ENCODE peak calls at places on chromosomes 6 and 20, in five cellular contexts. One of them, this sample, is unnamed.

GRCh38 chr20:32634041-32634805 is 39.5 kb downstream of the C20orf203 start:
- DNase-seq in A549: no peak
- DNase-seq in GM23338: peak
- DNase-seq in neural progenitor cell: no peak
- DNase-seq in left lung: no peak
- DNase-seq in this sample: no peak

GRCh38 chr20:35467339-35468224 is 12.2 kb downstream of the CEP250 start:
- DNase-seq in A549: peak
- DNase-seq in left lung: no peak
- DNase-seq in neural progenitor cell: peak
- DNase-seq in GM23338: no peak
- DNase-seq in this sample: peak

GRCh38 chr6:136425793-136426192 is 124.4 kb downstream of the MAP7 start:
- DNase-seq in A549: no peak
- DNase-seq in GM23338: no peak
- DNase-seq in left lung: no peak
- DNase-seq in neural progenitor cell: no peak
- DNase-seq in this sample: no peak

GRCh38 chr6:134956676-134957075 is 6.8 kb upstream of the ALDH8A1 start:
- DNase-seq in left lung: no peak
- DNase-seq in A549: no peak
- DNase-seq in GM23338: no peak
- DNase-seq in neural progenitor cell: no peak
- DNase-seq in this sample: no peak

GRCh38 chr6:123661105-123661891 is 24.5 kb upstream of the TRDN start:
- DNase-seq in A549: no peak
- DNase-seq in left lung: no peak
- DNase-seq in neural progenitor cell: no peak
- DNase-seq in GM23338: no peak
- DNase-seq in this sample: no peak

GRCh38 chr6:37432916-37433656 is at the start of gene CMTR1:
- DNase-seq in neural progenitor cell: peak
- DNase-seq in GM23338: peak
- DNase-seq in A549: peak
- DNase-seq in left lung: peak
- DNase-seq in this sample: peak

GRCh38 chr6:75830959-75831885 is 82.2 kb downstream of the MYO6 start:
- DNase-seq in GM23338: no peak
- DNase-seq in left lung: no peak
- DNase-seq in neural progenitor cell: no peak
- DNase-seq in A549: no peak
- DNase-seq in this sample: no peak

GRCh38 chr6:166351715-166352285 is 9.5 kb upstream of the SFT2D1 start:
- DNase-seq in A549: no peak
- DNase-seq in left lung: no peak
- DNase-seq in GM23338: peak
- DNase-seq in neural progenitor cell: peak
- DNase-seq in this sample: no peak

GRCh38 chr6:128351255-128351514 is 169.2 kb downstream of the PTPRK start:
- DNase-seq in A549: no peak
- DNase-seq in neural progenitor cell: no peak
- DNase-seq in GM23338: no peak
- DNase-seq in left lung: no peak
- DNase-seq in this sample: no peak

GRCh38 chr6:4370066-4370465 is 234.7 kb upstream of the ECI2 start:
- DNase-seq in GM23338: no peak
- DNase-seq in neural progenitor cell: no peak
- DNase-seq in left lung: no peak
- DNase-seq in A549: peak
- DNase-seq in this sample: peak

GRCh38 chr20:58585753-58586540 is 65.1 kb upstream of the STX16 start:
- DNase-seq in neural progenitor cell: no peak
- DNase-seq in GM23338: no peak
- DNase-seq in A549: no peak
- DNase-seq in left lung: no peak
- DNase-seq in this sample: peak

GRCh38 chr20:6492396-6493055 is 275.0 kb upstream of the BMP2 start:
- DNase-seq in A549: no peak
- DNase-seq in GM23338: peak
- DNase-seq in left lung: no peak
- DNase-seq in neural progenitor cell: no peak
- DNase-seq in this sample: peak

GRCh38 chr6:149014631-149015171 is 267.9 kb downstream of the UST start:
- DNase-seq in neural progenitor cell: no peak
- DNase-seq in A549: no peak
- DNase-seq in left lung: no peak
- DNase-seq in GM23338: peak
- DNase-seq in this sample: peak

GRCh38 chr6:28449056-28449455 is 5.8 kb upstream of the ZSCAN23 start:
- DNase-seq in GM23338: no peak
- DNase-seq in left lung: no peak
- DNase-seq in neural progenitor cell: no peak
- DNase-seq in A549: no peak
- DNase-seq in this sample: no peak

GRCh38 chr20:20487811-20488210 is 119.9 kb downstream of the INSM1 start:
- DNase-seq in GM23338: no peak
- DNase-seq in A549: no peak
- DNase-seq in left lung: no peak
- DNase-seq in neural progenitor cell: no peak
- DNase-seq in this sample: no peak

GRCh38 chr20:17655865-17656489 is 26.1 kb downstream of the RRBP1 start:
- DNase-seq in left lung: no peak
- DNase-seq in A549: no peak
- DNase-seq in GM23338: peak
- DNase-seq in neural progenitor cell: no peak
- DNase-seq in this sample: peak

GRCh38 chr6:35258858-35259193 is 709 bp upstream of the ZNF76 start:
- DNase-seq in neural progenitor cell: no peak
- DNase-seq in A549: no peak
- DNase-seq in GM23338: peak
- DNase-seq in left lung: no peak
- DNase-seq in this sample: no peak

GRCh38 chr6:74891358-74891811 is 314.5 kb downstream of the COL12A1 start:
- DNase-seq in left lung: no peak
- DNase-seq in GM23338: no peak
- DNase-seq in A549: no peak
- DNase-seq in neural progenitor cell: no peak
- DNase-seq in this sample: no peak

GRCh38 chr6:27141472-27142015 is 106.0 kb upstream of the PRSS16 start:
- DNase-seq in neural progenitor cell: no peak
- DNase-seq in A549: no peak
- DNase-seq in GM23338: no peak
- DNase-seq in left lung: no peak
- DNase-seq in this sample: no peak

GRCh38 chr6:160428069-160428430 is 79.9 kb downstream of the SLC22A3 start:
- DNase-seq in A549: no peak
- DNase-seq in left lung: no peak
- DNase-seq in GM23338: no peak
- DNase-seq in neural progenitor cell: no peak
- DNase-seq in this sample: no peak

GRCh38 chr6:160430203-160430602 is 82.0 kb downstream of the SLC22A3 start:
- DNase-seq in left lung: no peak
- DNase-seq in GM23338: no peak
- DNase-seq in A549: no peak
- DNase-seq in neural progenitor cell: no peak
- DNase-seq in this sample: no peak

GRCh38 chr6:160427312-160428068 is 79.3 kb downstream of the SLC22A3 start:
- DNase-seq in A549: no peak
- DNase-seq in GM23338: no peak
- DNase-seq in neural progenitor cell: no peak
- DNase-seq in left lung: no peak
- DNase-seq in this sample: no peak

GRCh38 chr6:160430741-160431140 is 82.6 kb downstream of the SLC22A3 start:
- DNase-seq in GM23338: no peak
- DNase-seq in A549: no peak
- DNase-seq in neural progenitor cell: no peak
- DNase-seq in left lung: no peak
- DNase-seq in this sample: no peak

GRCh38 chr6:160428818-160429744 is 80.9 kb downstream of the SLC22A3 start:
- DNase-seq in neural progenitor cell: peak
- DNase-seq in GM23338: peak
- DNase-seq in A549: no peak
- DNase-seq in left lung: no peak
- DNase-seq in this sample: peak
- H3K27ac ChIP-seq in neural progenitor cell: no peak
- H3K27ac ChIP-seq in GM23338: no peak
- H3K27ac ChIP-seq in A549: no peak
- H3K27ac ChIP-seq in left lung: no peak
- H3K27ac ChIP-seq in this sample: no peak

GRCh38 chr6:10586302-10586701 is 65.2 kb downstream of the GCNT2 start:
- DNase-seq in left lung: no peak
- DNase-seq in GM23338: peak
- DNase-seq in A549: no peak
- DNase-seq in neural progenitor cell: peak
- DNase-seq in this sample: peak
- H3K27ac ChIP-seq in left lung: no peak
- H3K27ac ChIP-seq in GM23338: peak
- H3K27ac ChIP-seq in A549: no peak
- H3K27ac ChIP-seq in neural progenitor cell: peak
- H3K27ac ChIP-seq in this sample: peak

DNA sequence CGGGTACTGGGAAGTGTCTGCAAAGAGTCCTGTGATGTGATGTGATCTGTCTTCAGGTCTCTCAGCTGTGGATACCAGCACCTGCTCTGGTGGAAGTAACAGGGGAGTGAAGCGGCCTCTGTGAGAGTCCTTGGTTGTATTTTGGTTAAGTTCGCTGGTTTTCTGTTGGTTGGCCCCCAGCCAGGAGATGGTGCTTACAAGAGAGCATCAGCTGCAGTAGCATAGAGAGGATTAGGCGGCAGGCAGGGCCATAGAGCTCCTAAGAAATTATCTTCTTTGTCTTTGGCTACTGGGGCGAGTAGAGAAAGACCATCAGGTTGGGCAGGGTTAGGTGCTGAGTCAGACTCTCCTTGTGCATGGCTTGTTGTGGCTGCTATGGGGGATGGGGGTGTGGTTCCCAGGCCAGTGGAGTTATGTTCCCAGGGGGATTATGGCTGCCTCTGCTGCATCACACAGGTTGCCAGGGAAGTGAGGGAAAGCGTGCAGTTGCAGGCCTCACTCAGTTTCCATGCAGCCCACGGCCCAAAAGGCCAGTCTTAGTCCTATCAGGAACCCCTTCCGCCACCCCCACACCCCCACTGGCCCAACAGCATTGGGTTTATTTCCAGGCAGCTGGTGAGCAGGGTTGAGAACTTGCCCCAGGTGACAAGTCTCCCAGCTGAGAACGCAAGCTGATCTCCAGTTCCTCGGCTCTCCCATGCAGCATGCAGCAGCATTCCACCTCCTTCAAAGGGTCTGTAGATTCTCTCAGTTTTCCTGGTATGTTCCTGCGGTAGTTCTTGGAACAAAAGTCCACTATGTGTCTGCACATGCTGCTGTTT is 243.7 kb downstream of the UTRN start:
- DNase-seq in A549: no peak
- DNase-seq in GM23338: peak
- DNase-seq in left lung: no peak
- DNase-seq in neural progenitor cell: peak
- DNase-seq in this sample: peak
- H3K27ac ChIP-seq in A549: no peak
- H3K27ac ChIP-seq in GM23338: no peak
- H3K27ac ChIP-seq in left lung: no peak
- H3K27ac ChIP-seq in neural progenitor cell: peak
- H3K27ac ChIP-seq in this sample: no peak

GRCh38 chr6:168413856-168414255 is 27.1 kb upstream of the SMOC2 start:
- DNase-seq in left lung: peak
- DNase-seq in GM23338: no peak
- DNase-seq in A549: no peak
- DNase-seq in neural progenitor cell: no peak
- DNase-seq in this sample: no peak
- H3K27ac ChIP-seq in left lung: no peak
- H3K27ac ChIP-seq in GM23338: no peak
- H3K27ac ChIP-seq in A549: no peak
- H3K27ac ChIP-seq in neural progenitor cell: no peak
- H3K27ac ChIP-seq in this sample: no peak

GRCh38 chr6:17280552-17281090 is 540 bp upstream of the RBM24 start:
- DNase-seq in A549: peak
- DNase-seq in GM23338: peak
- DNase-seq in left lung: peak
- DNase-seq in neural progenitor cell: peak
- DNase-seq in this sample: peak

GRCh38 chr6:17280138-17280537 is 1.0 kb upstream of the RBM24 start:
- DNase-seq in neural progenitor cell: no peak
- DNase-seq in A549: no peak
- DNase-seq in left lung: no peak
- DNase-seq in GM23338: no peak
- DNase-seq in this sample: peak

GRCh38 chr6:17281497-17282481 is 628 bp downstream of the RBM24 start:
- DNase-seq in neural progenitor cell: peak
- DNase-seq in A549: no peak
- DNase-seq in left lung: no peak
- DNase-seq in GM23338: peak
- DNase-seq in this sample: peak

GRCh38 chr6:17281100-17281496 is at the start of gene RBM24:
- DNase-seq in neural progenitor cell: peak
- DNase-seq in left lung: no peak
- DNase-seq in A549: peak
- DNase-seq in GM23338: peak
- DNase-seq in this sample: peak

GRCh38 chr6:17283074-17283473 is 1.9 kb downstream of the RBM24 start:
- DNase-seq in neural progenitor cell: no peak
- DNase-seq in GM23338: no peak
- DNase-seq in left lung: no peak
- DNase-seq in A549: no peak
- DNase-seq in this sample: no peak
- H3K27ac ChIP-seq in neural progenitor cell: no peak
- H3K27ac ChIP-seq in GM23338: no peak
- H3K27ac ChIP-seq in left lung: no peak
- H3K27ac ChIP-seq in A549: peak
- H3K27ac ChIP-seq in this sample: no peak

GRCh38 chr6:108835218-108835850 is 12.9 kb upstream of the ARMC2 start:
- DNase-seq in left lung: peak
- DNase-seq in A549: peak
- DNase-seq in GM23338: peak
- DNase-seq in neural progenitor cell: peak
- DNase-seq in this sample: peak
- H3K27ac ChIP-seq in left lung: no peak
- H3K27ac ChIP-seq in A549: no peak
- H3K27ac ChIP-seq in GM23338: no peak
- H3K27ac ChIP-seq in neural progenitor cell: no peak
- H3K27ac ChIP-seq in this sample: no peak

DNA sequence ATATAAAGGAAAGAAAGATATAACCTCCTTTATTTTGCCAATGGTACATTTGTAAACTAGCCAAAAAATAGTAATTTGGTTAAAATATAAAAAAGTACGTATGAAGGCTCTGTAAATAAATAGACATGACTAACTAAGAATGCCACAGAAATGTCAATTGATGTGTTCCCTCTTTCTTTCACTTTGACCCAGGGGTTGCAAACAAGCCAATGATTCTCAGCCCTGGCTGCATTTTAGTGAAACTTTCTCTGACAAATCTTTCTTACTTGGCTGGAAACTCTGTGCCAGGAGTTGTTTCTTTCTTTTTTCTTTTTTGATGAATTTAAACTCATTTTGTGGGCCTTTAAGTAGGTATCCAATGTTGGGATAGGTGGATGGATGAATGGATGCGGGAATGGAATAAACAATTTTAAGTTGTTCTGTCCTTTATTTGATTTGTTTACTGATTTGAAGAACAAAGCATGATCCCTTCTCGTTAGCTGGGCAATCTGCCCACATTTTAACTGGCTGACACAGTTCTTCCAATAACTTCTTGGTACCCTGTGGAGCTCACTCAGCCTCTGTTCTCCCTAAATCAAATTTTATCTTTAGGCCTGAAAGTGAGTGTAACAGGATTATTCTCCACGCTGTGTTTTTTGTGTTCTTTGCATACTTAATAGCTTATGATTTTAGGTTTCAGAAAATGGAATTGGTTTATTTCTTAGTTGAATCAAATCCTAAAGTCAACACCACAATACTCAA is 58.6 kb upstream of the GCLC start:
- DNase-seq in neural progenitor cell: no peak
- DNase-seq in GM23338: no peak
- DNase-seq in A549: no peak
- DNase-seq in left lung: no peak
- DNase-seq in this sample: no peak
- H3K27ac ChIP-seq in neural progenitor cell: peak
- H3K27ac ChIP-seq in GM23338: no peak
- H3K27ac ChIP-seq in A549: peak
- H3K27ac ChIP-seq in left lung: no peak
- H3K27ac ChIP-seq in this sample: no peak